ENCODE peak calls at places on chromosomes 7 and 10, in eight cellular contexts. One of them, this sample, is unnamed.

GRCh38 chr10:80468002-80468401 is 13.9 kb downstream of the TSPAN14 start:
- DNase-seq in IMR-90: no peak
- DNase-seq in OCI-LY7: peak; percentile 80
- DNase-seq in thyroid gland: peak; percentile 76
- DNase-seq in tibial artery: peak; percentile 72
- DNase-seq in right lobe of liver: peak; percentile 72
- DNase-seq in mammary epithelial cell: no peak
- DNase-seq in heart left ventricle: peak; percentile 77
- DNase-seq in this sample: no peak

GRCh38 chr7:150838965-150839650 is 13.2 kb upstream of the AOC1 start:
- DNase-seq in OCI-LY7: no peak
- DNase-seq in tibial artery: no peak
- DNase-seq in thyroid gland: peak; percentile 53
- DNase-seq in right lobe of liver: no peak
- DNase-seq in mammary epithelial cell: peak; percentile 9
- DNase-seq in IMR-90: no peak
- DNase-seq in heart left ventricle: no peak
- DNase-seq in this sample: no peak

GRCh38 chr7:143360788-143361551 is 1.5 kb downstream of the FAM131B start:
- DNase-seq in heart left ventricle: no peak
- DNase-seq in tibial artery: no peak
- DNase-seq in thyroid gland: no peak
- DNase-seq in right lobe of liver: no peak
- DNase-seq in mammary epithelial cell: no peak
- DNase-seq in OCI-LY7: no peak
- DNase-seq in IMR-90: no peak
- DNase-seq in this sample: no peak

GRCh38 chr7:38330861-38331709 is 57.6 kb upstream of the TARP start:
- DNase-seq in OCI-LY7: peak; percentile 73
- DNase-seq in tibial artery: no peak
- DNase-seq in mammary epithelial cell: no peak
- DNase-seq in thyroid gland: no peak
- DNase-seq in right lobe of liver: no peak
- DNase-seq in IMR-90: no peak
- DNase-seq in heart left ventricle: no peak
- DNase-seq in this sample: no peak

GRCh38 chr7:19114591-19114855 is 2.9 kb downstream of the TWIST1 start:
- DNase-seq in heart left ventricle: no peak
- DNase-seq in right lobe of liver: no peak
- DNase-seq in OCI-LY7: no peak
- DNase-seq in IMR-90: peak; percentile 66
- DNase-seq in tibial artery: no peak
- DNase-seq in mammary epithelial cell: no peak
- DNase-seq in thyroid gland: no peak
- DNase-seq in this sample: peak; percentile 68

GRCh38 chr10:10986606-10987005 is 31.1 kb upstream of the CELF2 start:
- DNase-seq in tibial artery: no peak
- DNase-seq in IMR-90: peak; percentile 14
- DNase-seq in thyroid gland: no peak
- DNase-seq in OCI-LY7: no peak
- DNase-seq in mammary epithelial cell: no peak
- DNase-seq in heart left ventricle: no peak
- DNase-seq in right lobe of liver: no peak
- DNase-seq in this sample: no peak

GRCh38 chr7:81173766-81174281 is 255.0 kb upstream of the SEMA3C start:
- DNase-seq in IMR-90: peak; percentile 87
- DNase-seq in mammary epithelial cell: peak; percentile 83
- DNase-seq in thyroid gland: peak; percentile 24
- DNase-seq in OCI-LY7: no peak
- DNase-seq in heart left ventricle: no peak
- DNase-seq in tibial artery: no peak
- DNase-seq in right lobe of liver: no peak
- DNase-seq in this sample: peak; percentile 86

GRCh38 chr10:34163075-34163905 is 651.8 kb downstream of the PARD3 start:
- DNase-seq in IMR-90: no peak
- DNase-seq in mammary epithelial cell: no peak
- DNase-seq in tibial artery: no peak
- DNase-seq in right lobe of liver: no peak
- DNase-seq in heart left ventricle: no peak
- DNase-seq in thyroid gland: no peak
- DNase-seq in OCI-LY7: no peak
- DNase-seq in this sample: peak; percentile 7

GRCh38 chr10:96556003-96556402 is 30.8 kb downstream of the TM9SF3 start:
- DNase-seq in IMR-90: no peak
- DNase-seq in thyroid gland: peak; percentile 34
- DNase-seq in heart left ventricle: no peak
- DNase-seq in OCI-LY7: peak; percentile 29
- DNase-seq in mammary epithelial cell: no peak
- DNase-seq in tibial artery: no peak
- DNase-seq in right lobe of liver: no peak
- DNase-seq in this sample: peak; percentile 7

GRCh38 chr10:8323443-8324054 is 269.1 kb downstream of the GATA3 start:
- DNase-seq in OCI-LY7: no peak
- DNase-seq in IMR-90: no peak
- DNase-seq in right lobe of liver: no peak
- DNase-seq in thyroid gland: no peak
- DNase-seq in tibial artery: no peak
- DNase-seq in mammary epithelial cell: no peak
- DNase-seq in heart left ventricle: no peak
- DNase-seq in this sample: no peak

GRCh38 chr10:104104418-104104817 is 17.6 kb upstream of the SFR1 start:
- DNase-seq in OCI-LY7: no peak
- DNase-seq in thyroid gland: no peak
- DNase-seq in right lobe of liver: no peak
- DNase-seq in heart left ventricle: no peak
- DNase-seq in mammary epithelial cell: no peak
- DNase-seq in tibial artery: no peak
- DNase-seq in IMR-90: no peak
- DNase-seq in this sample: no peak

GRCh38 chr10:58030208-58030607 is 237.5 kb downstream of the IPMK start:
- DNase-seq in right lobe of liver: no peak
- DNase-seq in tibial artery: no peak
- DNase-seq in heart left ventricle: no peak
- DNase-seq in mammary epithelial cell: no peak
- DNase-seq in OCI-LY7: no peak
- DNase-seq in IMR-90: no peak
- DNase-seq in thyroid gland: no peak
- DNase-seq in this sample: no peak

GRCh38 chr10:29734980-29735627 is 100.3 kb upstream of the SVIL start:
- DNase-seq in mammary epithelial cell: peak; percentile 52
- DNase-seq in OCI-LY7: no peak
- DNase-seq in right lobe of liver: peak; percentile 77
- DNase-seq in tibial artery: peak; percentile 69
- DNase-seq in heart left ventricle: peak; percentile 80
- DNase-seq in IMR-90: no peak
- DNase-seq in thyroid gland: peak; percentile 69
- DNase-seq in this sample: peak; percentile 45

GRCh38 chr7:23072916-23073315 is 32.7 kb upstream of the KLHL7 start:
- DNase-seq in heart left ventricle: no peak
- DNase-seq in thyroid gland: no peak
- DNase-seq in right lobe of liver: no peak
- DNase-seq in IMR-90: no peak
- DNase-seq in mammary epithelial cell: no peak
- DNase-seq in OCI-LY7: no peak
- DNase-seq in tibial artery: no peak
- DNase-seq in this sample: no peak

GRCh38 chr7:69652947-69653701 is 54.8 kb downstream of the AUTS2 start:
- DNase-seq in tibial artery: no peak
- DNase-seq in thyroid gland: no peak
- DNase-seq in IMR-90: no peak
- DNase-seq in OCI-LY7: peak; percentile 59
- DNase-seq in right lobe of liver: no peak
- DNase-seq in heart left ventricle: no peak
- DNase-seq in mammary epithelial cell: no peak
- DNase-seq in this sample: no peak

GRCh38 chr10:78540355-78541076 is 506.9 kb downstream of the RPS24 start:
- DNase-seq in IMR-90: peak; percentile 54
- DNase-seq in OCI-LY7: no peak
- DNase-seq in right lobe of liver: no peak
- DNase-seq in mammary epithelial cell: no peak
- DNase-seq in tibial artery: no peak
- DNase-seq in heart left ventricle: no peak
- DNase-seq in thyroid gland: no peak
- DNase-seq in this sample: peak; percentile 19

GRCh38 chr10:52252322-52252721 is 61.8 kb upstream of the DKK1 start:
- DNase-seq in heart left ventricle: no peak
- DNase-seq in IMR-90: no peak
- DNase-seq in mammary epithelial cell: no peak
- DNase-seq in tibial artery: no peak
- DNase-seq in OCI-LY7: no peak
- DNase-seq in right lobe of liver: no peak
- DNase-seq in thyroid gland: no peak
- DNase-seq in this sample: no peak

GRCh38 chr7:142855756-142856564 is 1.1 kb downstream of the EPHB6 start:
- DNase-seq in mammary epithelial cell: no peak
- DNase-seq in heart left ventricle: peak; percentile 52
- DNase-seq in tibial artery: peak; percentile 73
- DNase-seq in OCI-LY7: no peak
- DNase-seq in IMR-90: no peak
- DNase-seq in right lobe of liver: peak; percentile 90
- DNase-seq in thyroid gland: peak; percentile 92
- DNase-seq in this sample: peak; percentile 8

GRCh38 chr7:78510580-78511188 is 712.1 kb downstream of the PHTF2 start:
- DNase-seq in right lobe of liver: peak; percentile 49
- DNase-seq in OCI-LY7: peak; percentile 27
- DNase-seq in tibial artery: no peak
- DNase-seq in mammary epithelial cell: peak; percentile 15
- DNase-seq in thyroid gland: peak; percentile 63
- DNase-seq in heart left ventricle: no peak
- DNase-seq in IMR-90: peak; percentile 67
- DNase-seq in this sample: peak; percentile 71

GRCh38 chr10:10794776-10795175 is 222.9 kb upstream of the CELF2 start:
- DNase-seq in tibial artery: no peak
- DNase-seq in OCI-LY7: no peak
- DNase-seq in IMR-90: peak; percentile 83
- DNase-seq in mammary epithelial cell: peak; percentile 94
- DNase-seq in heart left ventricle: no peak
- DNase-seq in thyroid gland: no peak
- DNase-seq in right lobe of liver: no peak
- DNase-seq in this sample: peak; percentile 98

GRCh38 chr7:5661941-5662340 is 119.5 kb downstream of the RNF216 start:
- DNase-seq in tibial artery: no peak
- DNase-seq in heart left ventricle: no peak
- DNase-seq in IMR-90: no peak
- DNase-seq in mammary epithelial cell: no peak
- DNase-seq in OCI-LY7: peak; percentile 75
- DNase-seq in thyroid gland: peak; percentile 11
- DNase-seq in right lobe of liver: no peak
- DNase-seq in this sample: no peak

GRCh38 chr7:100019908-100020307 is 4.5 kb downstream of the ZKSCAN1 start:
- DNase-seq in right lobe of liver: no peak
- DNase-seq in IMR-90: no peak
- DNase-seq in tibial artery: no peak
- DNase-seq in thyroid gland: peak; percentile 3
- DNase-seq in OCI-LY7: no peak
- DNase-seq in mammary epithelial cell: no peak
- DNase-seq in heart left ventricle: no peak
- DNase-seq in this sample: no peak

GRCh38 chr7:100021297-100021696 is 5.9 kb downstream of the ZKSCAN1 start:
- DNase-seq in right lobe of liver: no peak
- DNase-seq in heart left ventricle: no peak
- DNase-seq in OCI-LY7: no peak
- DNase-seq in tibial artery: no peak
- DNase-seq in mammary epithelial cell: peak; percentile 21
- DNase-seq in thyroid gland: no peak
- DNase-seq in IMR-90: no peak
- DNase-seq in this sample: peak; percentile 33

GRCh38 chr7:100023526-100023925 is 8.1 kb downstream of the ZKSCAN1 start:
- DNase-seq in OCI-LY7: no peak
- DNase-seq in mammary epithelial cell: no peak
- DNase-seq in thyroid gland: no peak
- DNase-seq in IMR-90: no peak
- DNase-seq in tibial artery: no peak
- DNase-seq in heart left ventricle: no peak
- DNase-seq in right lobe of liver: no peak
- DNase-seq in this sample: no peak

GRCh38 chr7:100024020-100024619 is 8.7 kb downstream of the ZKSCAN1 start:
- DNase-seq in IMR-90: no peak
- DNase-seq in heart left ventricle: no peak
- DNase-seq in thyroid gland: no peak
- DNase-seq in tibial artery: no peak
- DNase-seq in OCI-LY7: no peak
- DNase-seq in mammary epithelial cell: no peak
- DNase-seq in right lobe of liver: peak; percentile 91
- DNase-seq in this sample: no peak

GRCh38 chr7:100022621-100023020 is 7.2 kb downstream of the ZKSCAN1 start:
- DNase-seq in thyroid gland: no peak
- DNase-seq in IMR-90: no peak
- DNase-seq in tibial artery: no peak
- DNase-seq in right lobe of liver: peak; percentile 90
- DNase-seq in OCI-LY7: no peak
- DNase-seq in heart left ventricle: no peak
- DNase-seq in mammary epithelial cell: peak; percentile 55
- DNase-seq in this sample: no peak
- H3K4me1 ChIP-seq in thyroid gland: peaks cover 2% of the 10 kb centered on the region
- H3K4me1 ChIP-seq in IMR-90: no peaks in the 10 kb centered on the region
- H3K4me1 ChIP-seq in tibial artery: peaks cover 18% of the 10 kb centered on the region
- H3K4me1 ChIP-seq in right lobe of liver: peaks cover 76% of the 10 kb centered on the region
- H3K4me1 ChIP-seq in OCI-LY7: no peaks in the 10 kb centered on the region
- H3K4me1 ChIP-seq in heart left ventricle: peaks cover 15% of the 10 kb centered on the region
- H3K4me1 ChIP-seq in mammary epithelial cell: peaks cover 20% of the 10 kb centered on the region
- H3K4me1 ChIP-seq in this sample: no peaks in the 10 kb centered on the region

GRCh38 chr7:127877951-127878350 is 153.3 kb downstream of the LRRC4 start:
- DNase-seq in right lobe of liver: no peak
- DNase-seq in IMR-90: no peak
- DNase-seq in thyroid gland: no peak
- DNase-seq in mammary epithelial cell: no peak
- DNase-seq in tibial artery: no peak
- DNase-seq in OCI-LY7: no peak
- DNase-seq in heart left ventricle: no peak
- DNase-seq in this sample: no peak
- TF ChIP-seq CTCF in right lobe of liver: no peak
- TF ChIP-seq CTCF in IMR-90: no peak
- TF ChIP-seq CTCF in thyroid gland: no peak
- TF ChIP-seq CTCF in mammary epithelial cell: no peak
- TF ChIP-seq CTCF in tibial artery: no peak
- TF ChIP-seq CTCF in OCI-LY7: no peak
- TF ChIP-seq CTCF in heart left ventricle: no peak
- TF ChIP-seq CTCF in this sample: no peak

GRCh38 chr7:2404714-2405119 is 1.3 kb downstream of the CHST12 start:
- DNase-seq in right lobe of liver: no peak
- DNase-seq in OCI-LY7: peak; percentile 37
- DNase-seq in IMR-90: no peak
- DNase-seq in heart left ventricle: no peak
- DNase-seq in mammary epithelial cell: no peak
- DNase-seq in thyroid gland: no peak
- DNase-seq in tibial artery: no peak
- DNase-seq in this sample: no peak
- H3K4me1 ChIP-seq in right lobe of liver: peaks cover 30% of the 10 kb centered on the region
- H3K4me1 ChIP-seq in OCI-LY7: peaks cover 52% of the 10 kb centered on the region
- H3K4me1 ChIP-seq in IMR-90: peaks cover 7% of the 10 kb centered on the region
- H3K4me1 ChIP-seq in heart left ventricle: peaks cover 76% of the 10 kb centered on the region
- H3K4me1 ChIP-seq in mammary epithelial cell: peaks cover 30% of the 10 kb centered on the region
- H3K4me1 ChIP-seq in thyroid gland: peaks cover 56% of the 10 kb centered on the region
- H3K4me1 ChIP-seq in tibial artery: peaks cover 26% of the 10 kb centered on the region
- H3K4me1 ChIP-seq in this sample: peaks cover 12% of the 10 kb centered on the region

DNA sequence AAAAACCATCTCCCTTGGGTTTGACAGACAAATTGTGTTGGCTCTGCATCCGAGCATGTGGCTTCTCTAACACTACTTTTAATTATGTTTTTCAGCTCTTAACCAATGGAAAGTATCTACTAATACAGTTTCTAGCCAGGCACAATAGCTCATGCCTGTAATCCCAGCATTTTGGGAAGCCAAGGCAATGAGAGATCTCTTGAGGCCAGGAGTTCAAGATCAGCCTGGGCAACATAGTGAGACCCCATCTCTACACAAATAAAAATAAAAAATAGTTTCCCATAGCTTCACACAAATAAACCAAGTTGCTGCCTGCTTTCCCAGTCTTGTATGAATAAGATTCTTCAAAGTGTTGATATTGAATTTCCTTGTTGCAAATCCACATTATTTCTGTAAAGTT is 13.8 kb upstream of the ARHGAP12 start:
- DNase-seq in mammary epithelial cell: no peak
- DNase-seq in tibial artery: no peak
- DNase-seq in IMR-90: no peak
- DNase-seq in heart left ventricle: no peak
- DNase-seq in OCI-LY7: no peak
- DNase-seq in right lobe of liver: no peak
- DNase-seq in thyroid gland: no peak
- DNase-seq in this sample: no peak
- TF ChIP-seq CTCF in mammary epithelial cell: no peak
- TF ChIP-seq CTCF in tibial artery: no peak
- TF ChIP-seq CTCF in IMR-90: no peak
- TF ChIP-seq CTCF in heart left ventricle: no peak
- TF ChIP-seq CTCF in OCI-LY7: no peak
- TF ChIP-seq CTCF in right lobe of liver: no peak
- TF ChIP-seq CTCF in thyroid gland: no peak
- TF ChIP-seq CTCF in this sample: no peak

This sample was measured in fibroblast of lung.